ENCODE peak calls at places on chromosomes 4 and X, in ten cellular contexts. One of them, this sample, is unnamed.

GRCh38 chr4:38366997-38367396 is 297.0 kb upstream of the KLF3 start:
- DNase-seq in RKO: no peak
- DNase-seq in stimulated activated naive CD4-positive, alpha-beta T cell treated with Interleukin-2 at 50 U/mL for 16 hours: no peak
- DNase-seq in neural progenitor cell: no peak
- DNase-seq in SK-MEL-5: no peak
- DNase-seq in T-helper 17 cell: no peak
- DNase-seq in fibroblast of lung: no peak
- DNase-seq in lung microvascular endothelial cell: no peak
- DNase-seq in ureter: no peak
- DNase-seq in GM13977: no peak
- DNase-seq in this sample: no peak

GRCh38 chr4:138034871-138035270 is 207.3 kb downstream of the SLC7A11 start:
- DNase-seq in SK-MEL-5: no peak
- DNase-seq in lung microvascular endothelial cell: peak; percentile 58
- DNase-seq in stimulated activated naive CD4-positive, alpha-beta T cell treated with Interleukin-2 at 50 U/mL for 16 hours: no peak
- DNase-seq in fibroblast of lung: peak; percentile 48
- DNase-seq in ureter: no peak
- DNase-seq in RKO: peak; percentile 80
- DNase-seq in neural progenitor cell: no peak
- DNase-seq in GM13977: no peak
- DNase-seq in T-helper 17 cell: no peak
- DNase-seq in this sample: no peak

GRCh38 chrX:66163849-66164401 is at the start of gene HEPH:
- DNase-seq in GM13977: no peak
- DNase-seq in neural progenitor cell: peak; percentile 65
- DNase-seq in SK-MEL-5: no peak
- DNase-seq in fibroblast of lung: peak; percentile 57
- DNase-seq in stimulated activated naive CD4-positive, alpha-beta T cell treated with Interleukin-2 at 50 U/mL for 16 hours: no peak
- DNase-seq in ureter: no peak
- DNase-seq in lung microvascular endothelial cell: no peak
- DNase-seq in RKO: no peak
- DNase-seq in T-helper 17 cell: no peak
- DNase-seq in this sample: no peak

GRCh38 chr4:140049924-140050681 is 103.9 kb downstream of the MAML3 start:
- DNase-seq in stimulated activated naive CD4-positive, alpha-beta T cell treated with Interleukin-2 at 50 U/mL for 16 hours: no peak
- DNase-seq in ureter: no peak
- DNase-seq in GM13977: peak; percentile 20
- DNase-seq in RKO: peak; percentile 8
- DNase-seq in T-helper 17 cell: no peak
- DNase-seq in lung microvascular endothelial cell: peak; percentile 51
- DNase-seq in neural progenitor cell: peak; percentile 80
- DNase-seq in fibroblast of lung: peak; percentile 64
- DNase-seq in SK-MEL-5: peak; percentile 87
- DNase-seq in this sample: no peak

GRCh38 chrX:107485019-107485418 is 35.6 kb downstream of the FRMPD3 start:
- DNase-seq in RKO: no peak
- DNase-seq in lung microvascular endothelial cell: no peak
- DNase-seq in T-helper 17 cell: no peak
- DNase-seq in fibroblast of lung: no peak
- DNase-seq in GM13977: no peak
- DNase-seq in neural progenitor cell: no peak
- DNase-seq in ureter: no peak
- DNase-seq in SK-MEL-5: no peak
- DNase-seq in stimulated activated naive CD4-positive, alpha-beta T cell treated with Interleukin-2 at 50 U/mL for 16 hours: no peak
- DNase-seq in this sample: no peak

GRCh38 chr4:40194602-40195161 is 2.1 kb upstream of the RHOH start:
- DNase-seq in lung microvascular endothelial cell: peak; percentile 54
- DNase-seq in RKO: no peak
- DNase-seq in fibroblast of lung: peak; percentile 52
- DNase-seq in ureter: no peak
- DNase-seq in T-helper 17 cell: no peak
- DNase-seq in stimulated activated naive CD4-positive, alpha-beta T cell treated with Interleukin-2 at 50 U/mL for 16 hours: peak; percentile 38
- DNase-seq in neural progenitor cell: no peak
- DNase-seq in SK-MEL-5: peak; percentile 31
- DNase-seq in GM13977: no peak
- DNase-seq in this sample: no peak

GRCh38 chr4:147617841-147618421 is 734 bp downstream of the TMEM184C start:
- DNase-seq in GM13977: no peak
- DNase-seq in fibroblast of lung: no peak
- DNase-seq in stimulated activated naive CD4-positive, alpha-beta T cell treated with Interleukin-2 at 50 U/mL for 16 hours: no peak
- DNase-seq in SK-MEL-5: no peak
- DNase-seq in neural progenitor cell: no peak
- DNase-seq in ureter: no peak
- DNase-seq in lung microvascular endothelial cell: no peak
- DNase-seq in RKO: no peak
- DNase-seq in T-helper 17 cell: no peak
- DNase-seq in this sample: no peak

GRCh38 chr4:107999932-108000539 is 10.3 kb downstream of the HADH start:
- DNase-seq in GM13977: no peak
- DNase-seq in SK-MEL-5: no peak
- DNase-seq in neural progenitor cell: no peak
- DNase-seq in lung microvascular endothelial cell: no peak
- DNase-seq in T-helper 17 cell: no peak
- DNase-seq in fibroblast of lung: peak; percentile 14
- DNase-seq in RKO: no peak
- DNase-seq in ureter: no peak
- DNase-seq in stimulated activated naive CD4-positive, alpha-beta T cell treated with Interleukin-2 at 50 U/mL for 16 hours: no peak
- DNase-seq in this sample: no peak

GRCh38 chr4:11182586-11183357 is 245.9 kb downstream of the HS3ST1 start:
- DNase-seq in lung microvascular endothelial cell: no peak
- DNase-seq in ureter: no peak
- DNase-seq in neural progenitor cell: no peak
- DNase-seq in stimulated activated naive CD4-positive, alpha-beta T cell treated with Interleukin-2 at 50 U/mL for 16 hours: no peak
- DNase-seq in RKO: no peak
- DNase-seq in GM13977: no peak
- DNase-seq in SK-MEL-5: no peak
- DNase-seq in T-helper 17 cell: no peak
- DNase-seq in fibroblast of lung: peak; percentile 17
- DNase-seq in this sample: no peak

GRCh38 chr4:101345271-101345595 is 2.1 kb downstream of the PPP3CA start:
- DNase-seq in stimulated activated naive CD4-positive, alpha-beta T cell treated with Interleukin-2 at 50 U/mL for 16 hours: no peak
- DNase-seq in SK-MEL-5: no peak
- DNase-seq in T-helper 17 cell: no peak
- DNase-seq in neural progenitor cell: no peak
- DNase-seq in GM13977: peak; percentile 48
- DNase-seq in ureter: no peak
- DNase-seq in fibroblast of lung: no peak
- DNase-seq in lung microvascular endothelial cell: peak; percentile 24
- DNase-seq in RKO: peak; percentile 14
- DNase-seq in this sample: no peak

GRCh38 chr4:48602222-48602621 is 112.2 kb downstream of the ZAR1 start:
- DNase-seq in lung microvascular endothelial cell: no peak
- DNase-seq in SK-MEL-5: no peak
- DNase-seq in neural progenitor cell: no peak
- DNase-seq in ureter: no peak
- DNase-seq in RKO: peak; percentile 36
- DNase-seq in GM13977: no peak
- DNase-seq in fibroblast of lung: peak; percentile 40
- DNase-seq in stimulated activated naive CD4-positive, alpha-beta T cell treated with Interleukin-2 at 50 U/mL for 16 hours: no peak
- DNase-seq in T-helper 17 cell: no peak
- DNase-seq in this sample: peak; percentile 31

GRCh38 chr4:121885115-121885514 is 14.8 kb upstream of the BBS7 start:
- DNase-seq in T-helper 17 cell: no peak
- DNase-seq in SK-MEL-5: no peak
- DNase-seq in fibroblast of lung: no peak
- DNase-seq in lung microvascular endothelial cell: no peak
- DNase-seq in ureter: no peak
- DNase-seq in stimulated activated naive CD4-positive, alpha-beta T cell treated with Interleukin-2 at 50 U/mL for 16 hours: no peak
- DNase-seq in GM13977: no peak
- DNase-seq in neural progenitor cell: no peak
- DNase-seq in RKO: no peak
- DNase-seq in this sample: no peak

GRCh38 chrX:45508459-45508858 is 307.8 kb upstream of the DIPK2B start:
- DNase-seq in GM13977: no peak
- DNase-seq in lung microvascular endothelial cell: peak; percentile 55
- DNase-seq in stimulated activated naive CD4-positive, alpha-beta T cell treated with Interleukin-2 at 50 U/mL for 16 hours: no peak
- DNase-seq in neural progenitor cell: no peak
- DNase-seq in ureter: no peak
- DNase-seq in SK-MEL-5: no peak
- DNase-seq in fibroblast of lung: no peak
- DNase-seq in T-helper 17 cell: no peak
- DNase-seq in RKO: peak; percentile 58
- DNase-seq in this sample: peak; percentile 66

GRCh38 chr4:168484626-168485025 is 4.3 kb upstream of the DDX60L start:
- DNase-seq in ureter: no peak
- DNase-seq in fibroblast of lung: peak; percentile 75
- DNase-seq in neural progenitor cell: no peak
- DNase-seq in GM13977: no peak
- DNase-seq in lung microvascular endothelial cell: peak; percentile 26
- DNase-seq in RKO: no peak
- DNase-seq in stimulated activated naive CD4-positive, alpha-beta T cell treated with Interleukin-2 at 50 U/mL for 16 hours: no peak
- DNase-seq in SK-MEL-5: peak; percentile 8
- DNase-seq in T-helper 17 cell: no peak
- DNase-seq in this sample: no peak

GRCh38 chr4:41212221-41213203 is 1.8 kb downstream of the APBB2 start:
- DNase-seq in RKO: peak; percentile 69
- DNase-seq in fibroblast of lung: peak; percentile 81
- DNase-seq in ureter: peak; percentile 55
- DNase-seq in lung microvascular endothelial cell: peak; percentile 88
- DNase-seq in GM13977: peak; percentile 45
- DNase-seq in T-helper 17 cell: no peak
- DNase-seq in SK-MEL-5: peak; percentile 60
- DNase-seq in neural progenitor cell: peak; percentile 36
- DNase-seq in stimulated activated naive CD4-positive, alpha-beta T cell treated with Interleukin-2 at 50 U/mL for 16 hours: no peak
- DNase-seq in this sample: peak; percentile 60

GRCh38 chrX:132858018-132858417 is 100.4 kb downstream of the HS6ST2 start:
- DNase-seq in GM13977: no peak
- DNase-seq in fibroblast of lung: peak; percentile 39
- DNase-seq in lung microvascular endothelial cell: peak; percentile 76
- DNase-seq in stimulated activated naive CD4-positive, alpha-beta T cell treated with Interleukin-2 at 50 U/mL for 16 hours: no peak
- DNase-seq in ureter: no peak
- DNase-seq in SK-MEL-5: no peak
- DNase-seq in neural progenitor cell: no peak
- DNase-seq in T-helper 17 cell: no peak
- DNase-seq in RKO: no peak
- DNase-seq in this sample: no peak

This sample was measured in A172.